ENCODE peak calls at places on chromosomes 16 and 17, in seven cellular contexts. X, Z, G, D, A, K and S are unnamed samples.

GRCh38 chr17:38439436-38439835 is 11.2 kb downstream of the ARHGAP23 start:
- DNase-seq in X (no peak), G (no peak), Z (no peak), D (no peak), K (no peak), A (no peak), S (no peak)

GRCh38 chr17:70172449-70172848 is 3.1 kb downstream of the KCNJ2 start:
- DNase-seq in K (no peak), G (no peak), A (no peak), X (no peak), Z (no peak), D (no peak), S (no peak)

GRCh38 chr17:49213803-49214202 is 3.3 kb downstream of the ABI3 start:
- DNase-seq in Z (no peak), D (no peak), K (no peak), G (no peak), X (no peak), A (no peak), S (no peak)

GRCh38 chr16:21646721-21647561 is 5.5 kb downstream of the IGSF6 start:
- DNase-seq in Z (no peak), A (peak; percentile 24), D (no peak), K (no peak), X (no peak), G (no peak), S (no peak)

GRCh38 chr17:7347630-7348477 is 4.1 kb upstream of the KCTD11 start:
- DNase-seq in D (no peak), G (no peak), A (no peak), X (peak; percentile 31), K (no peak), Z (no peak), S (no peak)

GRCh38 chr17:58313815-58314705 is 14.5 kb downstream of the TSPOAP1 start:
- DNase-seq in K (no peak), A (no peak), G (no peak), X (no peak), D (no peak), Z (no peak), S (no peak)

GRCh38 chr16:84356591-84357116 is 11.7 kb upstream of the ATP2C2 start:
- DNase-seq in D (no peak), X (no peak), A (peak; percentile 71), Z (no peak), G (no peak), K (no peak), S (no peak)

GRCh38 chr16:17070882-17071592 is 399.7 kb downstream of the XYLT1 start:
- DNase-seq in K (no peak), X (peak; percentile 23), D (no peak), G (no peak), A (peak; percentile 66), Z (peak; percentile 16), S (no peak)

GRCh38 chr17:18953231-18953728 is 1.3 kb downstream of the SLC5A10 start:
- DNase-seq in Z (no peak), A (no peak), X (no peak), K (no peak), G (no peak), D (no peak), S (no peak)

GRCh38 chr17:48037036-48037881 is at the start of gene COPZ2:
- DNase-seq in K (peak; percentile 59), D (no peak), X (peak; percentile 69), A (peak; percentile 53), Z (peak; percentile 21), G (peak; percentile 85), S (peak; percentile 79)

GRCh38 chr17:31722251-31723056 is 136.6 kb downstream of the COPRS start:
- DNase-seq in D (no peak), A (no peak), X (peak; percentile 68), G (no peak), Z (no peak), K (no peak), S (no peak)

GRCh38 chr17:57876866-57877237 is 27.0 kb upstream of the MRPS23 start:
- DNase-seq in D (no peak), Z (no peak), G (no peak), X (no peak), K (no peak), A (no peak), S (no peak)

GRCh38 chr17:81136366-81136765 is 28.9 kb upstream of the PVALEF start:
- DNase-seq in A (no peak), K (no peak), D (no peak), Z (no peak), X (no peak), G (no peak), S (no peak)

GRCh38 chr16:12098429-12099310 is 122.1 kb downstream of the SNX29 start:
- DNase-seq in D (no peak), Z (no peak), A (no peak), X (no peak), K (no peak), G (no peak), S (no peak)

GRCh38 chr17:20066253-20066652 is 57.1 kb downstream of the SPECC1 start:
- DNase-seq in X (peak; percentile 92), Z (no peak), G (peak; percentile 61), D (no peak), K (no peak), A (no peak), S (no peak)

DNA sequence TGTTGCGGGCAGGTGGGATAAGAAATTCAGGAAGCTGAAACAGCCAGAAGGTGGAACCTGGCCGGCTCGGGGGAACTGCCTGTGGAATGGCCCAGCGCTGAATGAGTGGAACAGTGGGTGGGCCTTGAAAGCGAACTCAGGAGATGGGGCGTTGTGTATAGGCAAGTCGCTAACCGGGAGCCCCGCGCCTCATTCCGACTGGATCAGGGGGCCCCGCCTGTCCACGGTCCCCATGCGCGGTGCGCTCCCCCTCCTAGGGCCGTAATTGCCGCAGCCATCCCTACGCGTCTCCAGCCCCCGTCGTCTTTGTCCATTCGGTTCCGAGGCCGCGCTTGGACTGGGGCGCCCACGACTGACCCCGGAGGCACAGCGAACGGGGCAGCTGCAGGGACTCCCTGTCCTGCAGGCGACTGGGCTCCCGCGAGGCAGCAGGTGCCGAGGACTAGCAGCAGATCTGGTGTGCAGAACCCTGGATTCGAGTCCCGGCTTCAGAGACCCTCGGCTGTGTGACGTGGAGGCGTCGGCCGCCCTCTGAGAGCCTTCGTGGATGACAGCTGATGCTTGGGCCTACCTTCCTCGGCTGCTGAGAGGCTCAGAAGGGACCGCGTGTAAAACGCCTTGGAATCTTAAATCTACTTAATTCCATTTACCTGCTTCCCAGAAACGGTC is 10.9 kb upstream of the CA4 start:
- DNase-seq in D (no peak), K (peak; percentile 5), Z (no peak), X (no peak), G (no peak), A (no peak), S (no peak)
- H3K4me3 ChIP-seq in D (no peak overlapping the region), K (no peak overlapping the region), Z (no peak overlapping the region), X (no peak overlapping the region), G (no peak overlapping the region), A (no peak overlapping the region), S (peak overlapping the region; percentile 31)

GRCh38 chr16:81694494-81695285 is 84.4 kb upstream of the PLCG2 start:
- DNase-seq in A (no peak), X (no peak), K (no peak), D (no peak), Z (no peak), G (no peak), S (no peak)
- H3K4me3 ChIP-seq in A (no peak overlapping the region), X (no peak overlapping the region), K (no peak overlapping the region), D (no peak overlapping the region), Z (no peak overlapping the region), G (no peak overlapping the region), S (no peak overlapping the region)

GRCh38 chr16:53501216-53501859 is 1.7 kb downstream of the AKTIP start:
- DNase-seq in K (no peak), Z (no peak), D (no peak), G (no peak), A (no peak), X (peak; percentile 15), S (no peak)
- H3K4me3 ChIP-seq in K (no peak overlapping the region), Z (peak overlapping the region; percentile 93), D (no peak overlapping the region), G (peak overlapping the region; percentile 86), A (peak overlapping the region; percentile 92), X (peak overlapping the region; percentile 24), S (peak overlapping the region; percentile 78)

DNA sequence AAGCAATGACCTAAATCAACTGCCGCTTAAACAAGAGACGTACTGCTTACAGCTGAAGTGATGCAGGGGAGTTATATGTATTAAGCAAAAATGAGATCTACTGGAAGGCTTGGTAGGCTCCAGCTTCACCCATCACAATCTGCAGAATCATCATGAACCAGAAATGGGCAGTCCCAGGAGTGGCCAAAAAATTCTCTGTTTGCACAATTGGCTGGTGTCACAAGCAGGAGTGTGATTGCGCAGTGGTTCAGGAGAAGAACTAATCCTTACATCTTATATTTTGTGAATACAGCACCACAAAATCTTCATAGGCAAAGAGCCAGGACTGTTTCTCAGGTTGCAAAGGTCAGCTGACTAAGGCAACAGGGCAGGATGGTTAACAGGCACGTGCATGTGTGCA is 75.9 kb downstream of the CES1 start:
- DNase-seq in D (no peak), G (no peak), K (no peak), Z (no peak), X (no peak), A (no peak), S (no peak)
- H3K4me3 ChIP-seq in D (no peak overlapping the region), G (no peak overlapping the region), K (no peak overlapping the region), Z (no peak overlapping the region), X (no peak overlapping the region), A (no peak overlapping the region), S (no peak overlapping the region)

GRCh38 chr16:10878644-10879498 is 1.9 kb downstream of the CIITA start:
- DNase-seq in G (no peak), D (no peak), Z (no peak), K (no peak), X (peak; percentile 31), A (peak; percentile 67), S (peak; percentile 38)

GRCh38 chr16:10876305-10876704 is 697 bp upstream of the CIITA start:
- DNase-seq in X (no peak), A (no peak), D (no peak), G (no peak), K (no peak), Z (no peak), S (no peak)

GRCh38 chr16:10877472-10877946 is 507 bp downstream of the CIITA start:
- DNase-seq in K (no peak), A (no peak), D (no peak), X (no peak), Z (no peak), G (no peak), S (no peak)

GRCh38 chr16:10878328-10878643 is 1.3 kb downstream of the CIITA start:
- DNase-seq in K (no peak), Z (no peak), X (no peak), A (no peak), D (no peak), G (no peak), S (no peak)

DNA sequence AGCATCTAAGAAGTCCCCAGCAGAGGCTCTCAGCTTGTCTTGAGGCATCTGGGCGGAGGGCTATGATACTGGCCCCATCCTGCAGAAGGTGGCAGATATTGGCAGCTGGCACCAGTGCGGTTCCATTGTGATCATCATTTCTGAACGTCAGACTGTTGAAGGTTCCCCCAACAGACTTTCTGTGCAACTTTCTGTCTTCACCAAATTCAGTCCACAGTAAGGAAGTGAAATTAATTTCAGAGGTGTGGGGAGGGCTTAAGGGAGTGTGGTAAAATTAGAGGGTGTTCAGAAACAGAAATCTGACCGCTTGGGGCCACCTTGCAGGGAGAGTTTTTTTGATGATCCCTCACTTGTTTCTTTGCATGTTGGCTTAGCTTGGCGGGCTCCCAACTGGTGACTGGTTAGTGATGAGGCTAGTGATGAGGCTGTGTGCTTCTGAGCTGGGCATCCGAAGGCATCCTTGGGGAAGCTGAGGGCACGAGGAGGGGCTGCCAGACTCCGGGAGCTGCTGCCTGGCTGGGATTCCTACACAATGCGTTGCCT is at the start of gene CIITA:
- DNase-seq in X (peak; percentile 84), A (peak; percentile 51), D (peak; percentile 40), Z (peak; percentile 72), G (no peak), K (no peak), S (peak; percentile 66)
- H3K4me3 ChIP-seq in X (no peak within 1 kb of the TSS), A (peak within 1 kb of the TSS; percentile 70), D (no peak within 1 kb of the TSS), Z (peak within 1 kb of the TSS; percentile 32), G (no peak within 1 kb of the TSS), K (no peak within 1 kb of the TSS), S (peak within 1 kb of the TSS; percentile 60)